ENCODE peak calls at places on chromosome X, in four cellular contexts. B, X, J and W are unnamed samples.

GRCh38 chrX:132292753-132293152 is 73.5 kb upstream of the RAP2C start:
- DNase-seq in B (peak; percentile 12), J (peak; percentile 8), X (no peak), W (no peak)

GRCh38 chrX:1932231-1932630 is 317.4 kb downstream of the ASMT start:
- DNase-seq in X (no peak), B (no peak), J (no peak), W (no peak)

GRCh38 chrX:71541546-71542022 is 8.7 kb downstream of the OGT start:
- DNase-seq in B (no peak), X (no peak), J (no peak), W (no peak)

GRCh38 chrX:150225756-150226155 is 137.4 kb upstream of the MAMLD1 start:
- DNase-seq in J (no peak), X (peak; percentile 62), B (no peak), W (no peak)

GRCh38 chrX:154321624-154322023 is 26.0 kb downstream of the TKTL1 start:
- DNase-seq in X (no peak), J (no peak), B (peak; percentile 18), W (no peak)

GRCh38 chrX:108732630-108733321 is 3.6 kb downstream of the IRS4 start:
- DNase-seq in B (no peak), X (peak; percentile 81), J (no peak), W (no peak)

GRCh38 chrX:144219035-144219434 is 335.2 kb downstream of the UBE2NL start:
- DNase-seq in J (no peak), X (no peak), B (no peak), W (no peak)

GRCh38 chrX:104697264-104697663 is 131.3 kb downstream of the IL1RAPL2 start:
- DNase-seq in X (no peak), J (no peak), B (no peak), W (no peak)

GRCh38 chrX:134315893-134316292 is 78.9 kb downstream of the CCDC160 start:
- DNase-seq in X (no peak), J (no peak), B (peak; percentile 12), W (no peak)

GRCh38 chrX:40931921-40932320 is 153.3 kb upstream of the USP9X start:
- DNase-seq in X (no peak), J (peak; percentile 30), B (no peak), W (no peak)

GRCh38 chrX:110087485-110088356 is 84.8 kb downstream of the TMEM164 start:
- DNase-seq in X (no peak), J (no peak), B (no peak), W (no peak)

GRCh38 chrX:46628406-46629371 is 55.1 kb downstream of the CHST7 start:
- DNase-seq in X (peak; percentile 91), B (peak; percentile 16), J (peak; percentile 23), W (no peak)

GRCh38 chrX:1246816-1247215 is 21.8 kb upstream of the CSF2RA start:
- DNase-seq in J (peak; percentile 64), B (peak; percentile 67), X (peak; percentile 93), W (peak; percentile 52)

GRCh38 chrX:105701310-105702052 is 120.9 kb upstream of the NRK start:
- DNase-seq in B (no peak), J (no peak), X (no peak), W (no peak)

GRCh38 chrX:48911407-48912182 is at the start of gene SLC35A2:
- DNase-seq in X (peak; percentile 96), B (peak; percentile 89), J (peak; percentile 84), W (peak; percentile 88)
- TF ChIP-seq POLR2A in X (peak; percentile 17), B (peak; percentile 73), J (peak; percentile 5), W (peak; percentile 59)

GRCh38 chrX:39688576-39689373 is 409.0 kb downstream of the BCOR start:
- DNase-seq in J (peak; percentile 67), X (peak; percentile 83), B (peak; percentile 68), W (no peak)
- H3K4me3 ChIP-seq in J (no peak overlapping the region), X (no peak overlapping the region), B (peak overlapping the region; percentile 49), W (peak overlapping the region; percentile 22)

DNA sequence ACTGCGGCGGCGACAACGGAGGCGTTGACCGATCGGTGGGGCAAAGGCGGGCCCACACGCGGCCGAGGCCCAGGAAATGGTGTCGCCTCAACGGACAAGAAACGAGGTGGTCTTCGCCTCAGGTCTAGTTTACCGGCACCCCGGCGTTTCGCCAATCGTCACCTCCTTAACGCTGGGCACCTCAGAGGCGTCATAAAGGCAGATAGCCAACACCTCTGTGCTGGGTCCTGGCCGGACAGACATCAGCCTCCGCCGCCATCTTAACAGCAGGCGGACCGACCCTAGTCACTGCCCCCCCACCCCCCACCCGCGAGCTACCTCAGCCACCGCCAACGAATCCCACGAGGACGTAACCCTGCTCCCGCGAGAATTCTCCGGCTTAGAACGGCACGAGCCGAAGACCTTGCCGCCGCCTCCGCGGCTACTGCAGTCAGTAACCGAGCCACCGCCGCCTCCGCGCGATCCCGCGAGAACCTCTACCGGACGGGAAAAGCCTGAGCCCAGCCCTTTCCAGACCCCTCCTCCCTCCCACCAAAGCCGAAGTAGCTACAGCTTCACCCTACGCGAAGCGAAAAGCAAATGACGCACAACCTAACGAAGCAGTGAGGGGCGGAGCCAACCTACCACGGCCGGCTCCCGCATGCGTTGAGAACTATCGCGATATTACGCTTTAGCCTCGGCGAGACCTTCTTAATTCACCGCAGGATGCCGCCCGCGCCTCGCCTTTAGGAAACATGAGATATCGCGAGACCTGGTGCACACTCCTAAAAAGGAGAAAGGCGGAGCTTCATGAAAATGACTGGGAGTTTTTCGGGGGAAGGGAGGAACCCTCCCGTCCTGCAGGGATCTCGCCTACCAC is 2.7 kb downstream of the HUWE1 start:
- DNase-seq in X (peak; percentile 97), B (peak; percentile 94), J (peak; percentile 92), W (peak; percentile 97)
- TF ChIP-seq POLR2A in X (no peak), B (peak; percentile 66), J (no peak), W (peak; percentile 39)

GRCh38 chrX:56995271-56995994 is at the start of gene SPIN3:
- DNase-seq in B (peak; percentile 89), J (peak; percentile 86), X (peak; percentile 93), W (peak; percentile 83)
- H3K4me3 ChIP-seq in B (peak within 1 kb of the TSS; percentile 65), J (no peak within 1 kb of the TSS), X (peak within 1 kb of the TSS; percentile 38), W (peak within 1 kb of the TSS; percentile 62)

GRCh38 chrX:13092455-13092941 is 48.1 kb upstream of the FAM9C start:
- DNase-seq in X (peak; percentile 87), J (no peak), B (peak; percentile 75), W (peak; percentile 78)
- TF ChIP-seq POLR2A in X (no peak), J (no peak), B (peak; percentile 34), W (no peak)